ENCODE peak calls at places on chromosome 11, in nine cellular contexts. W is transverse colon, J is cardiac muscle cell, P is thoracic aorta, L is suprapubic skin, I is AG09309, O is fibroblast of lung, E is B cell, Y is body of pancreas. C is an unnamed sample.

GRCh38 chr11:94767701-94768601 is at the start of gene AMOTL1:
- DNase-seq in W (peak), J (peak), P (peak), L (peak), I (no peak), O (peak), E (peak), Y (peak), C (peak)

GRCh38 chr11:30358569-30358968 is 35.7 kb downstream of the ARL14EP start:
- DNase-seq in W (no peak), J (no peak), P (no peak), L (no peak), I (no peak), O (no peak), E (no peak), Y (no peak), C (no peak)

GRCh38 chr11:33197915-33198727 is 36.8 kb upstream of the CSTF3 start:
- DNase-seq in W (no peak), J (peak), P (no peak), L (no peak), I (no peak), O (no peak), E (no peak), Y (no peak), C (peak)

GRCh38 chr11:64989416-64989815 is 7.4 kb downstream of the BATF2 start:
- DNase-seq in W (no peak), J (no peak), P (no peak), L (no peak), I (no peak), O (no peak), E (no peak), Y (no peak), C (no peak)

GRCh38 chr11:31690041-31690440 is 121.1 kb downstream of the PAX6 start:
- DNase-seq in W (no peak), J (peak), P (no peak), L (no peak), I (no peak), O (peak), E (no peak), Y (no peak), C (no peak)

GRCh38 chr11:12395333-12395732 is 18.0 kb downstream of the PARVA start:
- DNase-seq in W (no peak), J (no peak), P (no peak), L (no peak), I (no peak), O (no peak), E (no peak), Y (no peak), C (no peak)

GRCh38 chr11:14308114-14308896 is 50.7 kb downstream of the RRAS2 start:
- DNase-seq in W (no peak), J (peak), P (no peak), L (no peak), I (no peak), O (peak), E (no peak), Y (no peak), C (no peak)

GRCh38 chr11:64057890-64058289 is 22.2 kb downstream of the FLRT1 start:
- DNase-seq in W (no peak), J (no peak), P (no peak), L (no peak), I (no peak), O (no peak), E (no peak), Y (no peak), C (no peak)

GRCh38 chr11:45936655-45937054 is 14.2 kb downstream of the LARGE2 start:
- DNase-seq in W (no peak), J (no peak), P (no peak), L (no peak), I (no peak), O (no peak), E (no peak), Y (no peak), C (no peak)

GRCh38 chr11:80155412-80156017 is 714.7 kb upstream of the TENM4 start:
- DNase-seq in W (no peak), J (peak), P (no peak), L (no peak), I (no peak), O (no peak), E (no peak), Y (no peak), C (no peak)

GRCh38 chr11:19368726-19369364 is 128.1 kb upstream of the E2F8 start:
- DNase-seq in W (no peak), J (peak), P (no peak), L (no peak), I (peak), O (no peak), E (no peak), Y (no peak), C (no peak)

GRCh38 chr11:43823851-43824250 is 56.8 kb upstream of the ALKBH3 start:
- DNase-seq in W (no peak), J (no peak), P (no peak), L (no peak), I (no peak), O (no peak), E (no peak), Y (no peak), C (no peak)

GRCh38 chr11:10893713-10894112 is 35.9 kb upstream of the ZBED5 start:
- DNase-seq in W (no peak), J (peak), P (no peak), L (no peak), I (peak), O (peak), E (no peak), Y (no peak), C (no peak)

GRCh38 chr11:60854140-60854846 is 1.5 kb downstream of the PTGDR2 start:
- DNase-seq in W (no peak), J (no peak), P (no peak), L (no peak), I (no peak), O (no peak), E (no peak), Y (no peak), C (no peak)

GRCh38 chr11:124867700-124868099 is 2.5 kb downstream of the ROBO3 start:
- DNase-seq in W (no peak), J (peak), P (no peak), L (no peak), I (no peak), O (peak), E (peak), Y (no peak), C (no peak)

GRCh38 chr11:614091-614582 is 1.6 kb downstream of the IRF7 start:
- DNase-seq in W (peak), J (no peak), P (no peak), L (peak), I (no peak), O (no peak), E (no peak), Y (no peak), C (no peak)

DNA sequence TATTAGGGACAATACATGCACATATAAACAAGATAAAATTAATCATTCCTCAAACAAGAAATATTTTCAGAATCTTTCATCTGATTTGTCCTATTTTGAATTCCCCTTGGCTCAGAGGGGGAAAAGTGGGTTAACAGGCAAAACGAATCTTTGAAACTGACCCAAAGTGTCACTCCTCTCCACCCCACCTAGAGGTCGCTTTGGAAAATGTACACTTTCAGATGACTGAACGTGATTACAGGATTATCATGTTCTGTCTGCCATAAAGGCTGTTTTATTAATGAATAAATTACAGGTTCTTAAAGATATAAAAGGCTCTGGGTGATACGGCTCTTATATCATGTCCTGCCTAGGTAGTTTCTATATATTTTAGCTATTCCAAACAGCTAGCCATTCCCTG is 1735.0 kb downstream of the LRRC4C start:
- DNase-seq in W (no peak), J (no peak), P (no peak), L (no peak), I (no peak), O (no peak), E (no peak), Y (no peak), C (no peak)
- TF ChIP-seq CTCF in W (no peak), J (no peak), P (no peak), L (no peak), I (no peak), O (no peak), E (no peak), Y (peak), C (no peak)

GRCh38 chr11:82865841-82866240 is 34.4 kb downstream of the PRCP start:
- DNase-seq in W (no peak), J (no peak), P (no peak), L (no peak), I (no peak), O (no peak), E (no peak), Y (no peak), C (no peak)

GRCh38 chr11:82867495-82868082 is 32.6 kb downstream of the PRCP start:
- DNase-seq in W (peak), J (peak), P (peak), L (peak), I (peak), O (peak), E (peak), Y (peak), C (peak)

GRCh38 chr11:82862379-82862778 is 37.9 kb downstream of the PRCP start:
- DNase-seq in W (no peak), J (no peak), P (no peak), L (no peak), I (no peak), O (no peak), E (no peak), Y (no peak), C (no peak)

GRCh38 chr11:82863209-82863608 is 37.0 kb downstream of the PRCP start:
- DNase-seq in W (no peak), J (no peak), P (no peak), L (no peak), I (no peak), O (no peak), E (no peak), Y (no peak), C (no peak)

DNA sequence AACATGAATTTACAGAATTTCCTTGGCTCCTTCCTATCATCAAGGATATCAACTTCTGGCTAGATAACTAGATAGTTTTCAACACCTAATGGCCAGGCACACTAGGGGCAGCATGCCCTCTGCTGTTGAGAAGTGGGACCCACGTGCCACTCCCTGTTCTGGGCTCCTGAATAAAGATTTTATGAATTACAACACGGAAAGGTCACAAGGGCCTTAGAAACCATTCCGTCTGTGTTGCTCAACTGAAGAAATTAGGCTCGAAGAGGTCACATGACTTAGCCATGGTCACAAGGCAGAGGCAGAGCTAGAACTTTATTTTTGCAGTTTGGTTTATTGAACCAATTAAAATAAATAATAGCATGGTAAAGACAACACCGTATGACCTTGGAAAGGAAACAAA is 36.0 kb downstream of the PRCP start:
- DNase-seq in W (peak), J (peak), P (no peak), L (peak), I (peak), O (peak), E (no peak), Y (peak), C (no peak)
- TF ChIP-seq CTCF in W (peak), J (peak), P (peak), L (peak), I (peak), O (peak), E (peak), Y (peak), C (peak)

DNA sequence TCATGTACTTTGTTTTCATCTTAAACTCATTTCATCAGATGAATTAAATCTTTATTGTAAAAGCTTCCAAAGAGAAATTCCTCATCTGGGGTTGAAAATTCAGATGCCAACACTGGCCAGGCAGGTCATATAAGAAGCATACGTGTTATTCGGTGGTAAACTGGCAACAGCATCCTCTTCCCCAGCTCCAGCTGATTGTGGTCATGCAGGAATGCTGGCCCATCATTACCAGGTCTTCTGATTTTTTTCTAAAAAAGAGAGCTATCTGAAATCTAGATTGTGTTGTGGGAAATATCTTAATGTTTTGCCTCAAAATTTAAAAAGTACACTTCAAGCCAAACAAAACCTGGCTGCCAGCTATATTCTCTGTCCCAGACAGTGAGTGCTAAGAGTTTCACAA is 53.6 kb downstream of the ARFGAP2 start:
- DNase-seq in W (no peak), J (no peak), P (no peak), L (no peak), I (no peak), O (peak), E (no peak), Y (no peak), C (no peak)
- TF ChIP-seq CTCF in W (no peak), J (no peak), P (no peak), L (no peak), I (no peak), O (no peak), E (no peak), Y (no peak), C (no peak)

DNA sequence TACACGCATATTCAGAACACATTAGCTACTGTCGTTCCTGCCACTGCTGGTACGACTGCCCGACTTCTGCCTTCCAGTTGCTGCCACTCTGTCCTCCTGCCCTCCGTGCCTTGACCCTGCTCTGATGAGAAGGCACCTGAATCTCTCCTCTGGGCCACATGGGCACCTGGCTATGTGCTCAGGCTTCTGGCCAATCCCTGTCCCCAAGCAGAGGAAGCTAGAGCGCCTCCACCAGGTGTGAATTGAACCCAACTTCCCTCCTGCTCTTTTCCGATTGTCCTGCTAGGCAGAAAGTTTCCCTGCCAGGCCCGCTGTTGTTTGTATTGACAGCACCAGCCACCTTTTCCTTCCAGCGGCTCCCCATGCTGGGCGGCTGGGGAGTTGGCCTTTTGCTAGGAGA is 117.9 kb downstream of the GRIK4 start:
- DNase-seq in W (no peak), J (no peak), P (no peak), L (no peak), I (no peak), O (no peak), E (no peak), Y (no peak), C (no peak)
- TF ChIP-seq CTCF in W (no peak), J (no peak), P (no peak), L (no peak), I (no peak), O (no peak), E (no peak), Y (no peak), C (no peak)

GRCh38 chr11:59135648-59136461 is 6.8 kb upstream of the FAM111A start:
- DNase-seq in W (peak), J (peak), P (peak), L (peak), I (no peak), O (peak), E (peak), Y (peak), C (peak)
- TF ChIP-seq CTCF in W (peak), J (peak), P (peak), L (peak), I (peak), O (peak), E (peak), Y (peak), C (no peak)